ENCODE peak calls at places on chromosomes 3 and 15, in five cellular contexts. One of them, this sample, is unnamed.

GRCh38 chr3:133905376-133905775 is 9.7 kb upstream of the RAB6B start:
- DNase-seq in AG10803: no peak
- DNase-seq in dorsolateral prefrontal cortex: no peak
- DNase-seq in fibroblast of mammary gland: no peak
- DNase-seq in right lobe of liver: no peak
- DNase-seq in this sample: peak

GRCh38 chr3:14307953-14308352 is 94.5 kb upstream of the SLC6A6 start:
- DNase-seq in AG10803: no peak
- DNase-seq in dorsolateral prefrontal cortex: no peak
- DNase-seq in fibroblast of mammary gland: no peak
- DNase-seq in right lobe of liver: no peak
- DNase-seq in this sample: no peak

GRCh38 chr15:75167588-75168076 is 34.0 kb upstream of the C15orf39 start:
- DNase-seq in AG10803: no peak
- DNase-seq in dorsolateral prefrontal cortex: no peak
- DNase-seq in fibroblast of mammary gland: peak
- DNase-seq in right lobe of liver: no peak
- DNase-seq in this sample: no peak

GRCh38 chr3:170697131-170697530 is 111.3 kb upstream of the SLC7A14 start:
- DNase-seq in AG10803: no peak
- DNase-seq in dorsolateral prefrontal cortex: no peak
- DNase-seq in fibroblast of mammary gland: no peak
- DNase-seq in right lobe of liver: no peak
- DNase-seq in this sample: no peak

GRCh38 chr3:40397912-40398311 is 10.9 kb downstream of the ENTPD3 start:
- DNase-seq in AG10803: no peak
- DNase-seq in dorsolateral prefrontal cortex: no peak
- DNase-seq in fibroblast of mammary gland: no peak
- DNase-seq in right lobe of liver: no peak
- DNase-seq in this sample: no peak

GRCh38 chr3:13332158-13332557 is 88.0 kb downstream of the NUP210 start:
- DNase-seq in AG10803: no peak
- DNase-seq in dorsolateral prefrontal cortex: no peak
- DNase-seq in fibroblast of mammary gland: no peak
- DNase-seq in right lobe of liver: no peak
- DNase-seq in this sample: no peak

GRCh38 chr3:20141841-20142240 is 44.2 kb downstream of the SGO1 start:
- DNase-seq in AG10803: peak
- DNase-seq in dorsolateral prefrontal cortex: peak
- DNase-seq in fibroblast of mammary gland: peak
- DNase-seq in right lobe of liver: no peak
- DNase-seq in this sample: no peak

GRCh38 chr3:126745760-126746394 is 41.8 kb downstream of the CHCHD6 start:
- DNase-seq in AG10803: no peak
- DNase-seq in dorsolateral prefrontal cortex: no peak
- DNase-seq in fibroblast of mammary gland: no peak
- DNase-seq in right lobe of liver: no peak
- DNase-seq in this sample: peak

GRCh38 chr3:182258538-182259177 is 534.6 kb upstream of the ATP11B start:
- DNase-seq in AG10803: peak
- DNase-seq in dorsolateral prefrontal cortex: no peak
- DNase-seq in fibroblast of mammary gland: peak
- DNase-seq in right lobe of liver: no peak
- DNase-seq in this sample: no peak

GRCh38 chr3:132029182-132029902 is 5.5 kb downstream of the CPNE4 start:
- DNase-seq in AG10803: peak
- DNase-seq in dorsolateral prefrontal cortex: peak
- DNase-seq in fibroblast of mammary gland: peak
- DNase-seq in right lobe of liver: peak
- DNase-seq in this sample: peak

GRCh38 chr3:53544357-53544756 is 49.9 kb downstream of the CACNA1D start:
- DNase-seq in AG10803: no peak
- DNase-seq in dorsolateral prefrontal cortex: no peak
- DNase-seq in fibroblast of mammary gland: peak
- DNase-seq in right lobe of liver: no peak
- DNase-seq in this sample: no peak

GRCh38 chr3:186640473-186640818 is 247 bp downstream of the FETUB start:
- DNase-seq in AG10803: no peak
- DNase-seq in dorsolateral prefrontal cortex: no peak
- DNase-seq in fibroblast of mammary gland: peak
- DNase-seq in right lobe of liver: peak
- DNase-seq in this sample: peak

GRCh38 chr3:72888546-72889309 is 882 bp downstream of the GXYLT2 start:
- DNase-seq in AG10803: no peak
- DNase-seq in dorsolateral prefrontal cortex: no peak
- DNase-seq in fibroblast of mammary gland: peak
- DNase-seq in right lobe of liver: no peak
- DNase-seq in this sample: no peak

GRCh38 chr15:83978588-83978987 is 257.0 kb upstream of the GOLGA6L4 start:
- DNase-seq in AG10803: no peak
- DNase-seq in dorsolateral prefrontal cortex: no peak
- DNase-seq in fibroblast of mammary gland: no peak
- DNase-seq in right lobe of liver: no peak
- DNase-seq in this sample: no peak

GRCh38 chr3:105365171-105365535 is 1.6 kb upstream of the ALCAM start:
- DNase-seq in AG10803: no peak
- DNase-seq in dorsolateral prefrontal cortex: no peak
- DNase-seq in fibroblast of mammary gland: no peak
- DNase-seq in right lobe of liver: no peak
- DNase-seq in this sample: no peak

GRCh38 chr3:126135056-126135397 is 45.4 kb downstream of the ALDH1L1 start:
- DNase-seq in AG10803: no peak
- DNase-seq in dorsolateral prefrontal cortex: peak
- DNase-seq in fibroblast of mammary gland: no peak
- DNase-seq in right lobe of liver: no peak
- DNase-seq in this sample: peak

GRCh38 chr15:79066391-79067090 is 24.0 kb downstream of the RASGRF1 start:
- DNase-seq in AG10803: no peak
- DNase-seq in dorsolateral prefrontal cortex: no peak
- DNase-seq in fibroblast of mammary gland: no peak
- DNase-seq in right lobe of liver: no peak
- DNase-seq in this sample: no peak

GRCh38 chr3:175266993-175267960 is 408.1 kb downstream of the NAALADL2 start:
- DNase-seq in AG10803: peak
- DNase-seq in dorsolateral prefrontal cortex: no peak
- DNase-seq in fibroblast of mammary gland: peak
- DNase-seq in right lobe of liver: no peak
- DNase-seq in this sample: no peak

GRCh38 chr3:160748226-160748625 is 7.8 kb upstream of the PPM1L start:
- DNase-seq in AG10803: no peak
- DNase-seq in dorsolateral prefrontal cortex: no peak
- DNase-seq in fibroblast of mammary gland: no peak
- DNase-seq in right lobe of liver: no peak
- DNase-seq in this sample: no peak

GRCh38 chr3:194587438-194587931 is 45.7 kb downstream of the TMEM44 start:
- DNase-seq in AG10803: peak
- DNase-seq in dorsolateral prefrontal cortex: no peak
- DNase-seq in fibroblast of mammary gland: peak
- DNase-seq in right lobe of liver: no peak
- DNase-seq in this sample: no peak

GRCh38 chr3:16290007-16290826 is 25.2 kb downstream of the OXNAD1 start:
- DNase-seq in AG10803: peak
- DNase-seq in dorsolateral prefrontal cortex: no peak
- DNase-seq in fibroblast of mammary gland: peak
- DNase-seq in right lobe of liver: no peak
- DNase-seq in this sample: no peak

GRCh38 chr3:72636947-72637647 is 211.1 kb downstream of the SHQ1 start:
- DNase-seq in AG10803: no peak
- DNase-seq in dorsolateral prefrontal cortex: no peak
- DNase-seq in fibroblast of mammary gland: no peak
- DNase-seq in right lobe of liver: no peak
- DNase-seq in this sample: no peak

DNA sequence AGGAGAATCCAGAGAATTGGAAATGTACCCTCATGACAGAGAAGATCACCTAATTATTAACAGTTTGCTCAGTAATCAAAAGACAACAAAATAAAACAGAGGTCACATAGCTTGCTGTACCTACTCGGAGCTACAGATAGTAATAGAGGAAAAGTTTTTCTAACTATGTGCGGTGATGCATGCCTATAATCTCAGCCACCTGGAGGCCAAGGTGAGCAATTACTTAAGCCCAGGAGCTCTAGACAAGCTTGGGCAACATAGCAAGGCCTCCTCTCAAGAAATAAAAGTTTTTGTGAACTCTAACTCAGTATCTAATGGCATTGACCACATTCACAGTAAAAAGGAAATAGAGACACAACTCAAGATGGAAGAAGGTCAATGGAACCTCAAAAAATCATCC is 243.6 kb downstream of the ATP8B4 start:
- DNase-seq in AG10803: no peak
- DNase-seq in dorsolateral prefrontal cortex: no peak
- DNase-seq in fibroblast of mammary gland: no peak
- DNase-seq in right lobe of liver: no peak
- DNase-seq in this sample: no peak
- TF ChIP-seq CTCF in AG10803: no peak
- TF ChIP-seq CTCF in dorsolateral prefrontal cortex: no peak
- TF ChIP-seq CTCF in fibroblast of mammary gland: peak
- TF ChIP-seq CTCF in right lobe of liver: no peak
- TF ChIP-seq CTCF in this sample: no peak

DNA sequence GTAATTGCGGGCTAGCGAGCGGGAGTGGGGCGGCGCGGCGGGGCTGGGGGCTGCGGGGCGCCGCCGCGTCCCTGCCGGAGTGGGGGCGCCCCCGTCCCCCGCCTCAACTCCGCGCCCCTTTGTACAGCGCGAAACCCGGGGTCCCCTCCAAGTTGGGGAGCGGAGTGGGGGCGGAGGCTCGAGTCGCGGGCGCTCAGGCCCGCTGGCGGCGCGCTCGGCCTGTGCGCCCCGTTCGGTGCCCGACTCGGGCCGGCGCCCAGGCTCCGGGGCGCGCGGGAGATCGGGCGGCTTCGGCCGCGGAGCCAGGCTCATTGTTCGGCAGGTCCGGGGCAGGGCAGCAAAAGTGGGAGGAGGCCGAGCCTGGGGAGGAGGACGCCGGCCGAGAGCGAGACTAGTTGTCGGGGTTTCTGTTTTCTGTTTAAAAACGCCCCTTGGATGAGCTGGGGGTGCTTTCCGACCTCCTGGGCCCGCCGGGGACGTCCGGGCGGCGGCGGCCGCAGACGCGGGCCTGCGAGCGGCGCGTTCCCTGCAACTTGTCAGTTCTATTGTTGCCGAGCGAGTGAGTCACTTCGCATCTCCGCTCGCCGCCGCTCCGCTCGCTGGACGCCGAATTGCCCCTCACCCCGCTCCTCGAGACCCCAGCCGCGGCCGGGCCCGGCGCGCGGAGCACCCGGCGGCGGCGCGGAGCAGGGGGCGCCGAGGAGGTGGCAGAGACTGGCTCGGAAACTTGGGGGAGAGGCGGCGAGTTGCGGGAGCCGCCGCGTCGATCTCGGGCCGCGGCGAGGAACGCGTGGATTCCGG is 663 bp downstream of the TCF12 start:
- DNase-seq in AG10803: peak
- DNase-seq in dorsolateral prefrontal cortex: no peak
- DNase-seq in fibroblast of mammary gland: peak
- DNase-seq in right lobe of liver: peak
- DNase-seq in this sample: peak
- TF ChIP-seq CTCF in AG10803: no peak
- TF ChIP-seq CTCF in dorsolateral prefrontal cortex: no peak
- TF ChIP-seq CTCF in fibroblast of mammary gland: no peak
- TF ChIP-seq CTCF in right lobe of liver: no peak
- TF ChIP-seq CTCF in this sample: no peak

GRCh38 chr15:70050970-70051369 is 46.7 kb downstream of the TLE3 start:
- DNase-seq in AG10803: no peak
- DNase-seq in dorsolateral prefrontal cortex: peak
- DNase-seq in fibroblast of mammary gland: no peak
- DNase-seq in right lobe of liver: no peak
- DNase-seq in this sample: no peak

GRCh38 chr15:70049115-70049514 is 48.6 kb downstream of the TLE3 start:
- DNase-seq in AG10803: no peak
- DNase-seq in dorsolateral prefrontal cortex: peak
- DNase-seq in fibroblast of mammary gland: no peak
- DNase-seq in right lobe of liver: no peak
- DNase-seq in this sample: no peak

GRCh38 chr15:70048578-70048977 is 49.1 kb downstream of the TLE3 start:
- DNase-seq in AG10803: no peak
- DNase-seq in dorsolateral prefrontal cortex: no peak
- DNase-seq in fibroblast of mammary gland: no peak
- DNase-seq in right lobe of liver: no peak
- DNase-seq in this sample: no peak

GRCh38 chr15:70050447-70050846 is 47.3 kb downstream of the TLE3 start:
- DNase-seq in AG10803: no peak
- DNase-seq in dorsolateral prefrontal cortex: peak
- DNase-seq in fibroblast of mammary gland: no peak
- DNase-seq in right lobe of liver: no peak
- DNase-seq in this sample: no peak

DNA sequence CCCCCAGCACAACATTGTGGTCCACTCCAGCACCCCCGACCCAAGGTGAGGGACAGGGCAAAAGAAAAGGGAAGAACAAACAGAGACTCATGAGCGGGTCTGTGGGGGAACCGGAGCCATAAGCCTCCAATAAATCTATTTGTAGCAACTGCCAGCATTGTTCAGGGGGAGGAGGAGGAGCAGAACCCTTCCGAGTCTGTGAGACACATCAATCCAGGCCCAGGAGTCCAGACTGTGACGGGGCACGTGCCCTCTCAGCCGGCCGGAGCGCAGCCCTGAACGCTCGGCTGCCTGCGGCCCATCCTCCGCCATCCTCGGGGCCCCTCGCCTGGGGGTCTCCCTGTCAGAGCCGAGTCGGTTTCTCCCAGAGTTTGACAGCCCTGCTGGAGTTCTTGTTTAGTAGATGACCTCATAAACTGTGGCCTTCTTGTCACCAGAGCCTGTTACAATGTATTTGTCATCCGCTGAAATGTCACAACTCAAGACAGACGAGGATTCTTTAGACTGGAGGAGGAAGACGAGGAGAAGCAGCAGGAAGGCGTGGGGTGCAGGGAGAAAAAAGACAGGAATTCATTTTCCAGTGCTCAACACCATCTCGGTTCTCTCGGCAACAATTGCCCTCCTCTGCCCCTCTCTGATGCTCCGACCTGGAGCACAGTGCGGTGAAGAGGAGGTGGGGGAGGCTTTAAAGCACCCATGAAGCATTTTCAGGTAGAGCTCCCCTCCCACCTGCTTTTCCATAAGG is 47.8 kb downstream of the TLE3 start:
- DNase-seq in AG10803: no peak
- DNase-seq in dorsolateral prefrontal cortex: peak
- DNase-seq in fibroblast of mammary gland: no peak
- DNase-seq in right lobe of liver: peak
- DNase-seq in this sample: no peak
- TF ChIP-seq CTCF in AG10803: no peak
- TF ChIP-seq CTCF in dorsolateral prefrontal cortex: no peak
- TF ChIP-seq CTCF in fibroblast of mammary gland: no peak
- TF ChIP-seq CTCF in right lobe of liver: no peak
- TF ChIP-seq CTCF in this sample: no peak

DNA sequence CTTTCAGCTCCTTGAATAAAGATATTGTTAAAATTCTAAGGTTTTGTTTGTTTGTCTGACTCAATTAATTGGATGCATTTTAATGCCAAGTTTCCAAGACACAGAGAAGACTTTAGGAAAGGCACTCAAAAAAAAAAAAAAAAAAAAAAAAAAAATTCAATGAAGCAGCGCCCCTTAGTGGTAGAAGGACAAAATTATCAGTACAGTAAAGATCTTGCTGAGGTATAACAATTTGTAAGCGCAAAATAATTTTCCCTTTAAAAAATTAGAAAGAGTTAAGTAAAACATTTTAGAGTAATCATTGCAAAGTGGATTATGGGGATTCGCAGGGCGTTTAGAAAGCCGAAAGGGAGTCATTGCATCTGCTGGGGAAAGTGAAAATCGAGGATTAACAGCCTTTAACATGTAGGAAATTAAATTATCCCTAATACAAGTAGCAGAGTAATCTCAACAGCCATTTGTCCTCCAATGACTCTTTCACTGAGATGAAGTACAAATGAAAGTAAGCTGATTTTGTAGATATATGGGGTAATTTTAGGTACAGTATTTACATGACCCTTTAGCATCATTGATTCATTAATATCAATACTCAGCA is 5.8 kb upstream of the DIS3L start:
- DNase-seq in AG10803: peak
- DNase-seq in dorsolateral prefrontal cortex: no peak
- DNase-seq in fibroblast of mammary gland: peak
- DNase-seq in right lobe of liver: no peak
- DNase-seq in this sample: no peak
- TF ChIP-seq CTCF in AG10803: peak
- TF ChIP-seq CTCF in dorsolateral prefrontal cortex: peak
- TF ChIP-seq CTCF in fibroblast of mammary gland: peak
- TF ChIP-seq CTCF in right lobe of liver: peak
- TF ChIP-seq CTCF in this sample: peak